ENCODE peak calls at places on chromosome 4, in five cellular contexts. M, P, D, W and O are unnamed samples.

GRCh38 chr4:108940086-108941033 is 177.5 kb upstream of the ETNPPL start:
- DNase-seq in P (no peak), W (no peak), M (peak), D (peak), O (no peak)

GRCh38 chr4:170672571-170672970 is 582.8 kb upstream of the AADAT start:
- DNase-seq in D (peak), W (no peak), M (peak), P (peak), O (no peak)

GRCh38 chr4:177802665-177803064 is 360.4 kb upstream of the AGA start:
- DNase-seq in P (no peak), M (peak), D (no peak), W (no peak), O (no peak)

GRCh38 chr4:36411338-36411737 is 129.9 kb downstream of the DTHD1 start:
- DNase-seq in D (no peak), W (no peak), M (no peak), P (no peak), O (no peak)

GRCh38 chr4:137601924-137602323 is 69.6 kb upstream of the PCDH18 start:
- DNase-seq in W (no peak), M (peak), D (peak), P (peak), O (no peak)

GRCh38 chr4:59712474-59712873 is 1487.7 kb upstream of the ADGRL3 start:
- DNase-seq in M (no peak), P (no peak), W (no peak), D (no peak), O (no peak)

GRCh38 chr4:19971829-19972228 is 279.9 kb upstream of the SLIT2 start:
- DNase-seq in W (no peak), P (no peak), M (peak), D (peak), O (no peak)

GRCh38 chr4:46909078-46909477 is at the start of gene COX7B2:
- DNase-seq in M (no peak), W (no peak), P (no peak), D (no peak), O (no peak)

GRCh38 chr4:107069049-107069448 is 32.9 kb upstream of the DKK2 start:
- DNase-seq in M (peak), P (no peak), W (no peak), D (no peak), O (no peak)

GRCh38 chr4:139694522-139694921 is 28.9 kb downstream of the MGST2 start:
- DNase-seq in D (no peak), W (no peak), M (no peak), P (no peak), O (no peak)
- H2BK15ac ChIP-seq in D (no peak), W (no peak), M (no peak), P (no peak), O (no peak)

DNA sequence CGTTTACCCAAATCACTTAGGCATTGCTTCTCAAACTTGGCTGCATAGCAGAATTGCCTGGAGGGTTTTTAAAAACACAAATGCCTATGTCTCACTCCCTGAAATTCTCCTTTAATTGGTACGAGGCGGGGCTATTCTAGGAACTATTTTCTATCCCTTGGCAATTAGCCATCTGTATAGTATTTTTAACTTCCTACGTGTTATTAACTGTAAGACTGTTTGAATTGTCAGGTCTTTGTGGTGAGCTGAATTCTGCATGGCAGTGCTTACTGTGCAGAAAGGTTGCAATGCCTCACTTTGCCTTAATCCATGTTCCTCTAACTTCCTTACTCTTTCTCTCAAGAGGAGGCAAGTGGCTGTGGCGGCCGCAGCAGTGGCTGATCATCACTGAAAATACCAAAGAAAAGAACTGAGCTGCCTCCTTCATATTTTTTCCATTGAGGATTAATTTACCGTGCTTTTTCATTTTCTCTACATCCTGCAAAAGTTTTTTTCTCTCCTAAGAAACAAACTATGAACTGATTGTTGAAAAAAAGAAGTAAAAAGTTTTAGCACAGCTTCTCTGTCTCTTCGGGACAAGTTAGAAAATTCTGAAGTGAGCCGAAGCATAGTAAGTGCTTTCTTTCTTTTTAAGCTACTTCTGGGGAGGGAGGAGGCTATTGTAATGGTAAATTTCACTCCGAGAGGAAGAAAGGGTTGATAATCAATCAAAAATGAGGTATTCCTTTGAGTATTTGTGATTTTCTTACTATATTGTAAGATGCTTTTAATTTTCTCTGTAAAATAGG is at the start of gene SHROOM3:
- DNase-seq in M (no peak), P (peak), D (peak), W (no peak), O (peak)
- H3K4me3 ChIP-seq in M (no peak), P (no peak), D (no peak), W (peak), O (peak)

DNA sequence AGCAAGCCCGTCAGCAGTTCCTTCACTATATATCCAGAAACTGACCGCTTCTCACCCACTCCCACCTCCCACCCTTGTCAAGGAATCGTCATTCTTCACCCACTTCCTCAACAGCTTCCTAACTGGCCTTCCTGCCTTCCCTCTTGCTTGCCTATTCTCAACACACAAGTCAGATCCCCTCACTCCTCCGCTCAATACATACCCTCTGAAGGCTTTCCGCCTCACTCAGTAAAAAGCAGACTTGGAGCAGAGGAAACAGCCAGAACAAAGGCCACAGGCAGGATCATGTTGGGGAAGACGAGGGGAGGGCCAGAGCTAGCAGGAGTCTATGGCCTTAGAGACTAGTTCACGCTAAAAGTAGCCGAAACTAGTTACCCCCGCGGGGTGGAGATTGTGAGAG is 23.7 kb downstream of the RWDD4 start:
- DNase-seq in P (no peak), W (no peak), D (peak), M (no peak), O (no peak)
- H2BK15ac ChIP-seq in P (no peak), W (peak), D (no peak), M (peak), O (no peak)

DNA sequence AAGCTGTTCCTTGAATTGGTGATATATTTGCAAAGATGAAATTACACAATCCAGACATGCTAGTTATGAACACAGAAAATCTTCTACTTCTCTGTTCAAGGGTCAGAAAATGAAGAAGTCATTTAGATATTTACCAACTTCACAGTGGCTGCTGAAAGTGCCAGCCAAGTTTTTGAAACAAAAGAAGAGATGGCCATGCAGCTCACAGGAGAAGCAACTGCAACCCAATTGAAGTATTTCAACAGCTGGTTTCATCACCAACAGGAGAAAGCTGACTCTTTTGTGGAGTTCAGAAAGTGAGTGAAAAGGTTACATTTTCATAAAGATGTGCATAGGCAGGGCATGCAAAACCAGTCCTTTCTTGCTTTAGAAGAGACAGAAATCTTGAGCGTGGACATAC is 70.1 kb upstream of the LSM6 start:
- DNase-seq in D (no peak), P (no peak), M (no peak), W (no peak), O (no peak)
- H3K4me3 ChIP-seq in D (no peak), P (no peak), M (no peak), W (no peak), O (no peak)

GRCh38 chr4:152996101-152996500 is 60.0 kb downstream of the FHDC1 start:
- DNase-seq in D (no peak), P (no peak), M (no peak), W (no peak), O (no peak)
- H2BK15ac ChIP-seq in D (no peak), P (no peak), M (no peak), W (peak), O (no peak)